ENCODE peak calls at places on chromosomes 16 and 17, in nine cellular contexts. O is H7; D is CD8-positive, alpha-beta T cell; Q is NCI-H1105; A is NCI-H187; V is hepatocyte; N is cardiac septum; X is NCI-H1930; C is HT-29. F is an unnamed sample.

GRCh38 chr16:19432429-19432828 is 14.7 kb downstream of the TMC5 start:
- DNase-seq in O (no peak), D (no peak), Q (no peak), A (no peak), V (peak), N (no peak), X (no peak), C (peak), F (peak)

GRCh38 chr17:418421-418751 is 65.8 kb upstream of the RPH3AL start:
- DNase-seq in O (no peak), D (peak), Q (no peak), A (no peak), V (no peak), N (no peak), X (no peak), C (no peak), F (no peak)

GRCh38 chr16:74035816-74036215 is 260.8 kb upstream of the PSMD7 start:
- DNase-seq in O (peak), D (no peak), Q (no peak), A (no peak), V (peak), N (no peak), X (no peak), C (peak), F (peak)

GRCh38 chr16:77540656-77541055 is 105.8 kb upstream of the ADAMTS18 start:
- DNase-seq in O (no peak), D (no peak), Q (no peak), A (no peak), V (no peak), N (no peak), X (no peak), C (no peak), F (no peak)

GRCh38 chr16:72291531-72291981 is 119.6 kb upstream of the PMFBP1 start:
- DNase-seq in O (no peak), D (no peak), Q (no peak), A (no peak), V (peak), N (no peak), X (no peak), C (peak), F (no peak)

GRCh38 chr17:77959926-77960521 is 1.5 kb downstream of the TNRC6C start:
- DNase-seq in O (peak), D (peak), Q (peak), A (no peak), V (peak), N (no peak), X (no peak), C (no peak), F (peak)

GRCh38 chr16:62022688-62023087 is 13.6 kb downstream of the CDH8 start:
- DNase-seq in O (no peak), D (no peak), Q (no peak), A (no peak), V (no peak), N (no peak), X (no peak), C (no peak), F (no peak)

GRCh38 chr17:4739122-4740024 is at the start of the genes CXCL16 and ZMYND15:
- DNase-seq in O (peak), D (peak), Q (peak), A (no peak), V (peak), N (no peak), X (peak), C (peak), F (peak)

GRCh38 chr17:34902761-34903325 is 58.4 kb downstream of the CCT6B start:
- DNase-seq in O (no peak), D (no peak), Q (no peak), A (no peak), V (no peak), N (no peak), X (no peak), C (no peak), F (peak)

GRCh38 chr16:11554054-11554453 is 32.7 kb downstream of the LITAF start:
- DNase-seq in O (no peak), D (no peak), Q (no peak), A (no peak), V (no peak), N (no peak), X (no peak), C (no peak), F (no peak)

GRCh38 chr17:35167666-35168065 is 20.0 kb downstream of the UNC45B start:
- DNase-seq in O (no peak), D (no peak), Q (no peak), A (no peak), V (no peak), N (no peak), X (no peak), C (no peak), F (no peak)

GRCh38 chr17:44069974-44070454 is 521 bp upstream of the G6PC3 start:
- DNase-seq in O (peak), D (no peak), Q (no peak), A (no peak), V (no peak), N (no peak), X (no peak), C (peak), F (peak)

GRCh38 chr17:4195306-4195705 is 52.3 kb downstream of the CYB5D2 start:
- DNase-seq in O (no peak), D (no peak), Q (no peak), A (no peak), V (no peak), N (no peak), X (no peak), C (no peak), F (no peak)

GRCh38 chr16:67026570-67026969 is 2.4 kb upstream of the CBFB start:
- DNase-seq in O (no peak), D (no peak), Q (no peak), A (no peak), V (no peak), N (peak), X (no peak), C (no peak), F (no peak)

GRCh38 chr17:18250259-18250658 is 8.3 kb downstream of the FLII start:
- DNase-seq in O (peak), D (no peak), Q (peak), A (no peak), V (no peak), N (no peak), X (no peak), C (peak), F (peak)

GRCh38 chr16:10314811-10315210 is 71.0 kb upstream of the ATF7IP2 start:
- DNase-seq in O (no peak), D (no peak), Q (no peak), A (no peak), V (no peak), N (no peak), X (no peak), C (no peak), F (peak)

GRCh38 chr16:59540621-59541020 is 806.5 kb upstream of the GOT2 start:
- DNase-seq in O (no peak), D (no peak), Q (no peak), A (no peak), V (no peak), N (no peak), X (no peak), C (no peak), F (no peak)

GRCh38 chr16:30570621-30571443 is 682 bp downstream of the ZNF688 start:
- DNase-seq in O (peak), D (no peak), Q (peak), A (no peak), V (peak), N (no peak), X (no peak), C (peak), F (peak)

GRCh38 chr17:75683467-75684041 is 16.4 kb downstream of the SAP30BP start:
- DNase-seq in O (no peak), D (no peak), Q (no peak), A (no peak), V (peak), N (no peak), X (no peak), C (peak), F (no peak)

GRCh38 chr16:85699224-85699558 is 10.4 kb upstream of the GINS2 start:
- DNase-seq in O (peak), D (no peak), Q (no peak), A (no peak), V (no peak), N (no peak), X (no peak), C (no peak), F (no peak)

GRCh38 chr17:40536731-40537171 is 28.5 kb downstream of the CCR7 start:
- DNase-seq in O (no peak), D (no peak), Q (no peak), A (no peak), V (no peak), N (no peak), X (no peak), C (peak), F (no peak)

GRCh38 chr17:78960945-78961344 is 18.8 kb downstream of the LGALS3BP start:
- DNase-seq in O (no peak), D (no peak), Q (no peak), A (no peak), V (no peak), N (no peak), X (no peak), C (no peak), F (no peak)

GRCh38 chr16:51763072-51763658 is 612.1 kb upstream of the SALL1 start:
- DNase-seq in O (peak), D (no peak), Q (no peak), A (peak), V (peak), N (no peak), X (no peak), C (no peak), F (peak)

GRCh38 chr17:14316131-14316854 is 15.4 kb downstream of the HS3ST3B1 start:
- DNase-seq in O (no peak), D (no peak), Q (peak), A (no peak), V (no peak), N (no peak), X (no peak), C (no peak), F (peak)

GRCh38 chr17:38868095-38868967 is 1.5 kb upstream of the LASP1 start:
- DNase-seq in O (peak), D (no peak), Q (peak), A (no peak), V (peak), N (no peak), X (peak), C (peak), F (peak)

GRCh38 chr16:677306-678190 is 2.1 kb downstream of the RHBDL1 start:
- DNase-seq in O (peak), D (no peak), Q (peak), A (peak), V (no peak), N (no peak), X (no peak), C (no peak), F (peak)

GRCh38 chr16:29811896-29812665 is at the start of gene PRRT2:
- DNase-seq in O (peak), D (peak), Q (peak), A (no peak), V (peak), N (no peak), X (peak), C (no peak), F (peak)